ENCODE peak calls at places on chromosomes 3 and 15, in five cellular contexts. D is body of pancreas, R is GM03348, B is cardiac muscle cell, S is cardiac fibroblast. W is an unnamed sample.

GRCh38 chr3:48157950-48158376 is 30.3 kb downstream of the CDC25A start:
- DNase-seq in D (peak; percentile 62), R (peak; percentile 85), B (peak; percentile 86), S (peak; percentile 82), W (peak; percentile 23)

GRCh38 chr3:55206000-55206399 is 278.1 kb upstream of the LRTM1 start:
- DNase-seq in D (no peak), R (no peak), B (no peak), S (no peak), W (no peak)

GRCh38 chr3:123907720-123908119 is 23.6 kb upstream of the MYLK start:
- DNase-seq in D (no peak), R (no peak), B (no peak), S (no peak), W (no peak)

GRCh38 chr3:31369637-31370036 is 163.1 kb upstream of the STT3B start:
- DNase-seq in D (no peak), R (no peak), B (peak; percentile 43), S (peak; percentile 54), W (no peak)

GRCh38 chr3:19543212-19543841 is 390.7 kb downstream of the EFHB start:
- DNase-seq in D (no peak), R (no peak), B (peak; percentile 0), S (peak; percentile 0), W (peak; percentile 0)

GRCh38 chr3:111311709-111312235 is 230.2 kb upstream of the CD96 start:
- DNase-seq in D (no peak), R (peak; percentile 20), B (peak; percentile 90), S (peak; percentile 56), W (no peak)

GRCh38 chr15:63348392-63348791 is 33.3 kb downstream of the CA12 start:
- DNase-seq in D (peak; percentile 89), R (peak; percentile 75), B (peak; percentile 79), S (peak; percentile 83), W (peak; percentile 94)

GRCh38 chr3:125357032-125357658 is 18.0 kb downstream of the ZNF148 start:
- DNase-seq in D (peak; percentile 67), R (peak; percentile 86), B (peak; percentile 44), S (no peak), W (peak; percentile 17)

GRCh38 chr3:192884831-192885356 is 32.8 kb downstream of the MB21D2 start:
- DNase-seq in D (no peak), R (peak; percentile 60), B (peak; percentile 40), S (peak; percentile 83), W (no peak)

GRCh38 chr3:172606021-172606420 is 82.8 kb upstream of the TNFSF10 start:
- DNase-seq in D (no peak), R (peak; percentile 67), B (peak; percentile 69), S (peak; percentile 82), W (peak; percentile 32)

GRCh38 chr3:29822051-29822450 is 541.2 kb downstream of the RBMS3 start:
- DNase-seq in D (no peak), R (peak; percentile 40), B (no peak), S (peak; percentile 52), W (no peak)

GRCh38 chr15:95664435-95664834 is 666.1 kb upstream of the NR2F2 start:
- DNase-seq in D (peak; percentile 6), R (no peak), B (no peak), S (no peak), W (no peak)

GRCh38 chr3:7207092-7207491 is 346.2 kb downstream of the GRM7 start:
- DNase-seq in D (no peak), R (no peak), B (no peak), S (no peak), W (no peak)

GRCh38 chr3:146274833-146275232 is 23.9 kb upstream of the PLSCR4 start:
- DNase-seq in D (no peak), R (peak; percentile 58), B (peak; percentile 95), S (peak; percentile 96), W (peak; percentile 9)

GRCh38 chr15:91769919-91770318 is 83.6 kb upstream of the SLCO3A1 start:
- DNase-seq in D (no peak), R (no peak), B (no peak), S (no peak), W (no peak)

GRCh38 chr3:100496711-100497261 is 4.4 kb downstream of the TMEM45A start:
- DNase-seq in D (no peak), R (peak; percentile 39), B (peak; percentile 74), S (peak; percentile 87), W (peak; percentile 15)

GRCh38 chr3:149936812-149937230 is 33.9 kb downstream of the PFN2 start:
- DNase-seq in D (peak; percentile 55), R (peak; percentile 59), B (peak; percentile 75), S (peak; percentile 75), W (no peak)

GRCh38 chr3:42117175-42118008 is 26.2 kb downstream of the TRAK1 start:
- DNase-seq in D (peak; percentile 58), R (peak; percentile 69), B (peak; percentile 80), S (peak; percentile 81), W (peak; percentile 69)

GRCh38 chr3:101038393-101038792 is 45.2 kb upstream of the ABI3BP start:
- DNase-seq in D (no peak), R (no peak), B (no peak), S (peak; percentile 62), W (no peak)

GRCh38 chr15:65361708-65362459 is 15.9 kb downstream of the IGDCC3 start:
- DNase-seq in D (no peak), R (no peak), B (no peak), S (no peak), W (no peak)

GRCh38 chr15:25883860-25884259 is 20.7 kb upstream of the ATP10A start:
- DNase-seq in D (no peak), R (peak; percentile 85), B (peak; percentile 78), S (peak; percentile 92), W (peak; percentile 73)

GRCh38 chr15:66654718-66655375 is 47.2 kb upstream of the SMAD6 start:
- DNase-seq in D (no peak), R (peak; percentile 62), B (peak; percentile 39), S (no peak), W (no peak)

GRCh38 chr3:51974963-51975856 is at the start of gene ABHD14A:
- DNase-seq in D (peak; percentile 77), R (peak; percentile 95), B (peak; percentile 78), S (peak; percentile 59), W (peak; percentile 73)

GRCh38 chr15:67826717-67827560 is 1.6 kb downstream of the SKOR1 start:
- DNase-seq in D (no peak), R (no peak), B (no peak), S (no peak), W (no peak)

GRCh38 chr3:157240413-157240812 is 80.5 kb upstream of the CCNL1 start:
- DNase-seq in D (no peak), R (peak; percentile 10), B (peak; percentile 72), S (peak; percentile 37), W (no peak)

GRCh38 chr3:140941434-140942220 is at the start of gene SLC25A36:
- DNase-seq in D (peak; percentile 99), R (peak; percentile 97), B (peak; percentile 98), S (peak; percentile 98), W (peak; percentile 98)

GRCh38 chr15:94042163-94042954 is 189.0 kb upstream of the MCTP2 start:
- DNase-seq in D (no peak), R (no peak), B (peak; percentile 40), S (peak; percentile 60), W (peak; percentile 64)

GRCh38 chr3:14132689-14133088 is 7.8 kb downstream of the TMEM43 start:
- DNase-seq in D (no peak), R (no peak), B (no peak), S (no peak), W (no peak)

GRCh38 chr15:40305281-40305680 is 2.5 kb downstream of the PLCB2 start:
- DNase-seq in D (no peak), R (no peak), B (no peak), S (no peak), W (no peak)

GRCh38 chr15:45704329-45705249 is 69.8 kb downstream of the SQOR start:
- DNase-seq in D (peak; percentile 25), R (peak; percentile 57), B (peak; percentile 49), S (peak; percentile 57), W (no peak)

GRCh38 chr3:127037971-127038446 is 55.1 kb downstream of the PLXNA1 start:
- DNase-seq in D (peak; percentile 3), R (no peak), B (no peak), S (no peak), W (no peak)

GRCh38 chr3:33915796-33916589 is 117.6 kb downstream of the PDCD6IP start:
- DNase-seq in D (no peak), R (peak; percentile 38), B (peak; percentile 22), S (peak; percentile 29), W (no peak)

GRCh38 chr3:123083446-123084124 is 16.8 kb downstream of the PDIA5 start:
- DNase-seq in D (no peak), R (no peak), B (peak; percentile 80), S (peak; percentile 62), W (peak; percentile 73)

GRCh38 chr3:84978833-84979232 is 20.0 kb downstream of the CADM2 start:
- DNase-seq in D (no peak), R (no peak), B (no peak), S (no peak), W (no peak)

GRCh38 chr3:187319699-187320302 is 28.3 kb upstream of the MASP1 start:
- DNase-seq in D (peak; percentile 66), R (peak; percentile 87), B (peak; percentile 81), S (peak; percentile 85), W (peak; percentile 64)

GRCh38 chr3:112583105-112583504 is 21.3 kb downstream of the SLC35A5 start:
- DNase-seq in D (no peak), R (no peak), B (no peak), S (no peak), W (no peak)

GRCh38 chr3:171282041-171282440 is 178.2 kb downstream of the TNIK start:
- DNase-seq in D (no peak), R (no peak), B (peak; percentile 90), S (peak; percentile 76), W (peak; percentile 18)

GRCh38 chr15:50066202-50066601 is 52.8 kb downstream of the ATP8B4 start:
- DNase-seq in D (no peak), R (no peak), B (peak; percentile 30), S (peak; percentile 57), W (no peak)